ENCODE peak calls at places on chromosomes 16 and 17, in five cellular contexts. Q is kidney epithelial cell, L is NCI-H187, T is RKO, S is AG10803. F is an unnamed sample.

GRCh38 chr17:68343976-68344375 is 52.7 kb downstream of the ARSG start:
- DNase-seq in T (no peak), Q (no peak), L (no peak), S (no peak), F (no peak)

GRCh38 chr16:75340715-75341500 is 89.5 kb upstream of the BCAR1 start:
- DNase-seq in L (no peak), Q (peak; percentile 92), T (no peak), S (peak; percentile 48), F (no peak)

GRCh38 chr17:11757796-11758195 is 159.5 kb downstream of the DNAH9 start:
- DNase-seq in S (no peak), T (no peak), Q (no peak), L (no peak), F (no peak)

GRCh38 chr16:14427371-14427948 is 202.6 kb downstream of the PARN start:
- DNase-seq in Q (no peak), T (no peak), L (no peak), S (peak; percentile 29), F (no peak)

GRCh38 chr17:48262982-48263586 is 155.5 kb downstream of the SNX11 start:
- DNase-seq in L (no peak), Q (no peak), S (peak; percentile 26), T (peak; percentile 41), F (no peak)

GRCh38 chr17:18997650-18998196 is 6.8 kb downstream of the FAM83G start:
- DNase-seq in Q (no peak), S (no peak), T (no peak), L (no peak), F (no peak)

GRCh38 chr17:50872710-50873424 is 6.7 kb upstream of the TOB1 start:
- DNase-seq in S (peak; percentile 89), T (no peak), L (no peak), Q (no peak), F (no peak)

GRCh38 chr16:74892574-74893461 is 92.1 kb downstream of the WDR59 start:
- DNase-seq in T (no peak), S (no peak), L (no peak), Q (no peak), F (no peak)

GRCh38 chr16:2513405-2514332 is at the start of gene ATP6V0C:
- DNase-seq in S (peak; percentile 84), T (peak; percentile 86), L (peak; percentile 99), Q (peak; percentile 48), F (peak; percentile 88)

GRCh38 chr17:49003557-49004511 is 6.6 kb downstream of the IGF2BP1 start:
- DNase-seq in T (no peak), Q (no peak), L (no peak), S (peak; percentile 49), F (no peak)

GRCh38 chr17:53979991-53980390 is 157.3 kb downstream of the KIF2B start:
- DNase-seq in T (no peak), Q (no peak), L (no peak), S (no peak), F (no peak)

F was measured in NCI-H2171 treated with DMSO at 0.1 percent for 48 hours.